ENCODE peak calls at places on chromosomes 6 and 20, in eight cellular contexts. One of them, this sample, is unnamed.

GRCh38 chr6:34350100-34350936 is 42.2 kb downstream of the NUDT3 start:
- DNase-seq in iris pigment epithelial cell: no peak
- DNase-seq in CD8-positive, alpha-beta T cell: no peak
- DNase-seq in D721Med: no peak
- DNase-seq in mesendoderm: peak; percentile 23
- DNase-seq in GM13977: no peak
- DNase-seq in tibial nerve: no peak
- DNase-seq in stimulated activated naive B cell treated with anti-CD40 and anti-IgM and Interleukin-4, amounts not matched to agents 10 μg/mL and 1 μg/mL and 100 μg/mL, for 72 hours: no peak
- DNase-seq in this sample: peak; percentile 65

GRCh38 chr6:127447780-127448179 is 11.4 kb downstream of the KIAA0408 start:
- DNase-seq in iris pigment epithelial cell: no peak
- DNase-seq in CD8-positive, alpha-beta T cell: no peak
- DNase-seq in D721Med: no peak
- DNase-seq in mesendoderm: no peak
- DNase-seq in GM13977: no peak
- DNase-seq in tibial nerve: no peak
- DNase-seq in stimulated activated naive B cell treated with anti-CD40 and anti-IgM and Interleukin-4, amounts not matched to agents 10 μg/mL and 1 μg/mL and 100 μg/mL, for 72 hours: no peak
- DNase-seq in this sample: no peak

GRCh38 chr20:5689451-5689850 is 60.8 kb upstream of the SHLD1 start:
- DNase-seq in iris pigment epithelial cell: no peak
- DNase-seq in CD8-positive, alpha-beta T cell: no peak
- DNase-seq in D721Med: no peak
- DNase-seq in mesendoderm: no peak
- DNase-seq in GM13977: no peak
- DNase-seq in tibial nerve: no peak
- DNase-seq in stimulated activated naive B cell treated with anti-CD40 and anti-IgM and Interleukin-4, amounts not matched to agents 10 μg/mL and 1 μg/mL and 100 μg/mL, for 72 hours: no peak
- DNase-seq in this sample: no peak

GRCh38 chr6:53701333-53702073 is 35.9 kb upstream of the KLHL31 start:
- DNase-seq in iris pigment epithelial cell: no peak
- DNase-seq in CD8-positive, alpha-beta T cell: no peak
- DNase-seq in D721Med: no peak
- DNase-seq in mesendoderm: no peak
- DNase-seq in GM13977: no peak
- DNase-seq in tibial nerve: no peak
- DNase-seq in stimulated activated naive B cell treated with anti-CD40 and anti-IgM and Interleukin-4, amounts not matched to agents 10 μg/mL and 1 μg/mL and 100 μg/mL, for 72 hours: no peak
- DNase-seq in this sample: no peak

GRCh38 chr6:162750776-162751175 is 23.0 kb downstream of the PACRG start:
- DNase-seq in iris pigment epithelial cell: peak; percentile 36
- DNase-seq in CD8-positive, alpha-beta T cell: no peak
- DNase-seq in D721Med: no peak
- DNase-seq in mesendoderm: peak; percentile 7
- DNase-seq in GM13977: no peak
- DNase-seq in tibial nerve: no peak
- DNase-seq in stimulated activated naive B cell treated with anti-CD40 and anti-IgM and Interleukin-4, amounts not matched to agents 10 μg/mL and 1 μg/mL and 100 μg/mL, for 72 hours: no peak
- DNase-seq in this sample: no peak

GRCh38 chr20:47330933-47331708 is 25.4 kb downstream of the ZMYND8 start:
- DNase-seq in iris pigment epithelial cell: peak; percentile 92
- DNase-seq in CD8-positive, alpha-beta T cell: no peak
- DNase-seq in D721Med: no peak
- DNase-seq in mesendoderm: no peak
- DNase-seq in GM13977: no peak
- DNase-seq in tibial nerve: no peak
- DNase-seq in stimulated activated naive B cell treated with anti-CD40 and anti-IgM and Interleukin-4, amounts not matched to agents 10 μg/mL and 1 μg/mL and 100 μg/mL, for 72 hours: no peak
- DNase-seq in this sample: no peak

GRCh38 chr6:83073620-83074019 is 6.1 kb downstream of the DOP1A start:
- DNase-seq in iris pigment epithelial cell: no peak
- DNase-seq in CD8-positive, alpha-beta T cell: no peak
- DNase-seq in D721Med: no peak
- DNase-seq in mesendoderm: no peak
- DNase-seq in GM13977: no peak
- DNase-seq in tibial nerve: no peak
- DNase-seq in stimulated activated naive B cell treated with anti-CD40 and anti-IgM and Interleukin-4, amounts not matched to agents 10 μg/mL and 1 μg/mL and 100 μg/mL, for 72 hours: no peak
- DNase-seq in this sample: no peak

GRCh38 chr20:58839474-58839874 is 11.2 kb downstream of the GNAS-AS1 start:
- DNase-seq in iris pigment epithelial cell: peak; percentile 35
- DNase-seq in CD8-positive, alpha-beta T cell: peak; percentile 46
- DNase-seq in D721Med: no peak
- DNase-seq in mesendoderm: peak; percentile 69
- DNase-seq in GM13977: peak; percentile 67
- DNase-seq in tibial nerve: no peak
- DNase-seq in stimulated activated naive B cell treated with anti-CD40 and anti-IgM and Interleukin-4, amounts not matched to agents 10 μg/mL and 1 μg/mL and 100 μg/mL, for 72 hours: peak; percentile 31
- DNase-seq in this sample: peak; percentile 85

GRCh38 chr6:26594730-26595632 is 1.8 kb upstream of the ABT1 start:
- DNase-seq in iris pigment epithelial cell: peak; percentile 93
- DNase-seq in CD8-positive, alpha-beta T cell: no peak
- DNase-seq in D721Med: no peak
- DNase-seq in mesendoderm: peak; percentile 93
- DNase-seq in GM13977: no peak
- DNase-seq in tibial nerve: no peak
- DNase-seq in stimulated activated naive B cell treated with anti-CD40 and anti-IgM and Interleukin-4, amounts not matched to agents 10 μg/mL and 1 μg/mL and 100 μg/mL, for 72 hours: no peak
- DNase-seq in this sample: peak; percentile 30

GRCh38 chr6:106527979-106528378 is 101.3 kb downstream of the RTN4IP1 start:
- DNase-seq in iris pigment epithelial cell: peak; percentile 96
- DNase-seq in CD8-positive, alpha-beta T cell: no peak
- DNase-seq in D721Med: no peak
- DNase-seq in mesendoderm: no peak
- DNase-seq in GM13977: no peak
- DNase-seq in tibial nerve: no peak
- DNase-seq in stimulated activated naive B cell treated with anti-CD40 and anti-IgM and Interleukin-4, amounts not matched to agents 10 μg/mL and 1 μg/mL and 100 μg/mL, for 72 hours: no peak
- DNase-seq in this sample: no peak

This sample was measured in SK-N-SH.